ENCODE peak calls at places on chromosomes 4 and X, in six cellular contexts. M is choroid plexus epithelial cell, J is activated T-helper 1 cell treated with Interleukin-2 at 50 U/mL for 16 hours, G is AG08396, Y is GM10248, T is GM12865. R is an unnamed sample.

GRCh38 chr4:115834441-115834840 is 721.0 kb upstream of the NDST4 start:
- DNase-seq in M (no peak), J (no peak), G (no peak), Y (no peak), T (peak), R (no peak)

GRCh38 chr4:39609454-39609911 is 29.2 kb downstream of the SMIM14 start:
- DNase-seq in M (no peak), J (no peak), G (no peak), Y (peak), T (peak), R (no peak)

GRCh38 chr4:30946288-30946687 is 226.1 kb downstream of the PCDH7 start:
- DNase-seq in M (no peak), J (no peak), G (no peak), Y (no peak), T (no peak), R (no peak)

GRCh38 chr4:173168396-173169177 is at the start of gene GALNT7:
- DNase-seq in M (peak), J (peak), G (peak), Y (peak), T (peak), R (peak)

GRCh38 chrX:104112326-104112951 is at the start of gene ZCCHC18:
- DNase-seq in M (peak), J (peak), G (peak), Y (peak), T (peak), R (peak)

GRCh38 chr4:38983756-38984647 is 48.2 kb downstream of the TMEM156 start:
- DNase-seq in M (peak), J (no peak), G (peak), Y (no peak), T (no peak), R (no peak)

GRCh38 chr4:3671571-3672464 is 94.4 kb upstream of the ADRA2C start:
- DNase-seq in M (peak), J (no peak), G (peak), Y (no peak), T (no peak), R (no peak)

GRCh38 chr4:71231073-71231752 is 107.6 kb upstream of the SLC4A4 start:
- DNase-seq in M (no peak), J (no peak), G (peak), Y (no peak), T (no peak), R (peak)

GRCh38 chr4:11741190-11741652 is 312.5 kb upstream of the HS3ST1 start:
- DNase-seq in M (peak), J (no peak), G (no peak), Y (no peak), T (no peak), R (no peak)

GRCh38 chrX:124651031-124651430 is 304.7 kb downstream of the SH2D1A start:
- DNase-seq in M (no peak), J (no peak), G (no peak), Y (no peak), T (no peak), R (no peak)

GRCh38 chrX:41352329-41352801 is 18.4 kb downstream of the DDX3X start:
- DNase-seq in M (peak), J (no peak), G (no peak), Y (no peak), T (no peak), R (no peak)

GRCh38 chr4:75741027-75741426 is 16.6 kb downstream of the USO1 start:
- DNase-seq in M (no peak), J (no peak), G (no peak), Y (no peak), T (no peak), R (no peak)